ENCODE peak calls at places on chromosomes 12 and 14, in eight cellular contexts. One of them, this sample, is unnamed.

GRCh38 chr12:121170581-121171260 is 38.0 kb downstream of the P2RX7 start:
- DNase-seq in mesothelial cell of epicardium: no peak
- DNase-seq in fibroblast of pulmonary artery: no peak
- DNase-seq in fibroblast of mammary gland: no peak
- DNase-seq in fibroblast of lung: peak
- DNase-seq in suprapubic skin: no peak
- DNase-seq in tibial nerve: no peak
- DNase-seq in CD8-positive, alpha-beta T cell: no peak
- DNase-seq in this sample: no peak

GRCh38 chr12:57187222-57188089 is 29.1 kb upstream of the NXPH4 start:
- DNase-seq in fibroblast of pulmonary artery: no peak
- DNase-seq in CD8-positive, alpha-beta T cell: no peak
- DNase-seq in tibial nerve: no peak
- DNase-seq in mesothelial cell of epicardium: no peak
- DNase-seq in fibroblast of mammary gland: no peak
- DNase-seq in fibroblast of lung: no peak
- DNase-seq in suprapubic skin: no peak
- DNase-seq in this sample: no peak

GRCh38 chr12:132356686-132357622 is 27.6 kb upstream of the GALNT9 start:
- DNase-seq in CD8-positive, alpha-beta T cell: no peak
- DNase-seq in fibroblast of pulmonary artery: peak
- DNase-seq in mesothelial cell of epicardium: no peak
- DNase-seq in fibroblast of mammary gland: peak
- DNase-seq in suprapubic skin: no peak
- DNase-seq in tibial nerve: no peak
- DNase-seq in fibroblast of lung: peak
- DNase-seq in this sample: no peak

GRCh38 chr12:102539651-102540553 is 59.5 kb upstream of the IGF1 start:
- DNase-seq in tibial nerve: no peak
- DNase-seq in fibroblast of mammary gland: peak
- DNase-seq in mesothelial cell of epicardium: no peak
- DNase-seq in CD8-positive, alpha-beta T cell: no peak
- DNase-seq in fibroblast of lung: peak
- DNase-seq in fibroblast of pulmonary artery: peak
- DNase-seq in suprapubic skin: no peak
- DNase-seq in this sample: no peak

GRCh38 chr14:73787760-73788508 is 63.7 kb upstream of the PTGR2 start:
- DNase-seq in fibroblast of mammary gland: peak
- DNase-seq in tibial nerve: no peak
- DNase-seq in CD8-positive, alpha-beta T cell: no peak
- DNase-seq in mesothelial cell of epicardium: no peak
- DNase-seq in suprapubic skin: no peak
- DNase-seq in fibroblast of lung: peak
- DNase-seq in fibroblast of pulmonary artery: peak
- DNase-seq in this sample: peak

GRCh38 chr12:120286768-120287490 is 4.8 kb downstream of the RNU4-2 start:
- DNase-seq in fibroblast of mammary gland: no peak
- DNase-seq in tibial nerve: no peak
- DNase-seq in fibroblast of pulmonary artery: no peak
- DNase-seq in fibroblast of lung: peak
- DNase-seq in CD8-positive, alpha-beta T cell: no peak
- DNase-seq in mesothelial cell of epicardium: no peak
- DNase-seq in suprapubic skin: no peak
- DNase-seq in this sample: no peak

GRCh38 chr14:35247777-35248475 is 44.3 kb upstream of the PSMA6 start:
- DNase-seq in mesothelial cell of epicardium: no peak
- DNase-seq in CD8-positive, alpha-beta T cell: no peak
- DNase-seq in fibroblast of pulmonary artery: peak
- DNase-seq in fibroblast of mammary gland: peak
- DNase-seq in fibroblast of lung: peak
- DNase-seq in tibial nerve: no peak
- DNase-seq in suprapubic skin: no peak
- DNase-seq in this sample: no peak

GRCh38 chr14:25461780-25462179 is 411.8 kb upstream of the STXBP6 start:
- DNase-seq in CD8-positive, alpha-beta T cell: no peak
- DNase-seq in mesothelial cell of epicardium: no peak
- DNase-seq in suprapubic skin: no peak
- DNase-seq in tibial nerve: no peak
- DNase-seq in fibroblast of lung: no peak
- DNase-seq in fibroblast of pulmonary artery: no peak
- DNase-seq in fibroblast of mammary gland: no peak
- DNase-seq in this sample: no peak

GRCh38 chr12:64781374-64782029 is 22.3 kb upstream of the GNS start:
- DNase-seq in tibial nerve: no peak
- DNase-seq in fibroblast of mammary gland: no peak
- DNase-seq in CD8-positive, alpha-beta T cell: no peak
- DNase-seq in mesothelial cell of epicardium: no peak
- DNase-seq in fibroblast of lung: peak
- DNase-seq in suprapubic skin: no peak
- DNase-seq in fibroblast of pulmonary artery: no peak
- DNase-seq in this sample: peak

GRCh38 chr14:42687421-42687820 is 1080.7 kb downstream of the LRFN5 start:
- DNase-seq in fibroblast of pulmonary artery: no peak
- DNase-seq in mesothelial cell of epicardium: no peak
- DNase-seq in CD8-positive, alpha-beta T cell: no peak
- DNase-seq in suprapubic skin: no peak
- DNase-seq in fibroblast of mammary gland: no peak
- DNase-seq in tibial nerve: no peak
- DNase-seq in fibroblast of lung: no peak
- DNase-seq in this sample: no peak

GRCh38 chr14:59282366-59282765 is 93.9 kb downstream of the DAAM1 start:
- DNase-seq in fibroblast of pulmonary artery: peak
- DNase-seq in suprapubic skin: no peak
- DNase-seq in fibroblast of mammary gland: peak
- DNase-seq in tibial nerve: no peak
- DNase-seq in CD8-positive, alpha-beta T cell: no peak
- DNase-seq in fibroblast of lung: peak
- DNase-seq in mesothelial cell of epicardium: no peak
- DNase-seq in this sample: no peak

GRCh38 chr14:76964695-76965094 is 63.8 kb downstream of the IRF2BPL start:
- DNase-seq in CD8-positive, alpha-beta T cell: no peak
- DNase-seq in suprapubic skin: no peak
- DNase-seq in mesothelial cell of epicardium: no peak
- DNase-seq in fibroblast of lung: no peak
- DNase-seq in tibial nerve: no peak
- DNase-seq in fibroblast of pulmonary artery: no peak
- DNase-seq in fibroblast of mammary gland: no peak
- DNase-seq in this sample: peak

GRCh38 chr14:64053694-64054669 is 201.2 kb downstream of the SYNE2 start:
- DNase-seq in fibroblast of lung: peak
- DNase-seq in mesothelial cell of epicardium: no peak
- DNase-seq in CD8-positive, alpha-beta T cell: no peak
- DNase-seq in fibroblast of mammary gland: peak
- DNase-seq in suprapubic skin: no peak
- DNase-seq in fibroblast of pulmonary artery: peak
- DNase-seq in tibial nerve: no peak
- DNase-seq in this sample: no peak

GRCh38 chr12:76830456-76830855 is 48.4 kb downstream of the CSRP2 start:
- DNase-seq in tibial nerve: no peak
- DNase-seq in suprapubic skin: no peak
- DNase-seq in fibroblast of pulmonary artery: no peak
- DNase-seq in CD8-positive, alpha-beta T cell: no peak
- DNase-seq in fibroblast of mammary gland: no peak
- DNase-seq in mesothelial cell of epicardium: no peak
- DNase-seq in fibroblast of lung: peak
- DNase-seq in this sample: no peak

DNA sequence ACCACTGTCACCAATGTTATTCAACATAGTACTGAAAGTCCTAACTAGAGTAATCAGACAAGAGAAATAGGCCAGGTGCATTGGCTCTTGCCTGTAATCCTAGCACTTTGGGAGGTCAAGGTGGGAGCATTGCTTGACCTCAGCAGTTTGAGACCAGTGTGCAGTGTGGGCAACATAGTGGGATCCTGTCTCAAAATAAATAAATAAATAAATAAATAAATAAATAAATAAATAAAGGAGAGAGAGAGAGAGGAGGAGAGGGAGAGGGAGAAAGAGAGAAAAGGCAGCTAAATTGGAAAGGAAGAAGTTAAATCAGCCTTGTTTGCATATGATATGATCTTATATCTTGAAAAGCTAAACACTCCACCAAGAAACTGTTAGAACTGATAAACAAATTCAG is 115.3 kb downstream of the FAR2 start:
- DNase-seq in CD8-positive, alpha-beta T cell: no peak
- DNase-seq in fibroblast of lung: no peak
- DNase-seq in fibroblast of mammary gland: no peak
- DNase-seq in tibial nerve: no peak
- DNase-seq in suprapubic skin: no peak
- DNase-seq in mesothelial cell of epicardium: no peak
- DNase-seq in fibroblast of pulmonary artery: no peak
- DNase-seq in this sample: no peak
- TF ChIP-seq CTCF in CD8-positive, alpha-beta T cell: no peak
- TF ChIP-seq CTCF in fibroblast of lung: no peak
- TF ChIP-seq CTCF in fibroblast of mammary gland: no peak
- TF ChIP-seq CTCF in tibial nerve: no peak
- TF ChIP-seq CTCF in suprapubic skin: no peak
- TF ChIP-seq CTCF in mesothelial cell of epicardium: no peak
- TF ChIP-seq CTCF in fibroblast of pulmonary artery: no peak
- TF ChIP-seq CTCF in this sample: no peak

GRCh38 chr12:38911611-38912010 is 6.2 kb upstream of the CPNE8 start:
- DNase-seq in fibroblast of lung: no peak
- DNase-seq in tibial nerve: no peak
- DNase-seq in fibroblast of pulmonary artery: no peak
- DNase-seq in CD8-positive, alpha-beta T cell: no peak
- DNase-seq in fibroblast of mammary gland: peak
- DNase-seq in mesothelial cell of epicardium: no peak
- DNase-seq in suprapubic skin: no peak
- DNase-seq in this sample: peak
- TF ChIP-seq CTCF in fibroblast of lung: no peak
- TF ChIP-seq CTCF in tibial nerve: no peak
- TF ChIP-seq CTCF in fibroblast of pulmonary artery: no peak
- TF ChIP-seq CTCF in CD8-positive, alpha-beta T cell: no peak
- TF ChIP-seq CTCF in fibroblast of mammary gland: no peak
- TF ChIP-seq CTCF in mesothelial cell of epicardium: no peak
- TF ChIP-seq CTCF in suprapubic skin: no peak
- TF ChIP-seq CTCF in this sample: no peak

DNA sequence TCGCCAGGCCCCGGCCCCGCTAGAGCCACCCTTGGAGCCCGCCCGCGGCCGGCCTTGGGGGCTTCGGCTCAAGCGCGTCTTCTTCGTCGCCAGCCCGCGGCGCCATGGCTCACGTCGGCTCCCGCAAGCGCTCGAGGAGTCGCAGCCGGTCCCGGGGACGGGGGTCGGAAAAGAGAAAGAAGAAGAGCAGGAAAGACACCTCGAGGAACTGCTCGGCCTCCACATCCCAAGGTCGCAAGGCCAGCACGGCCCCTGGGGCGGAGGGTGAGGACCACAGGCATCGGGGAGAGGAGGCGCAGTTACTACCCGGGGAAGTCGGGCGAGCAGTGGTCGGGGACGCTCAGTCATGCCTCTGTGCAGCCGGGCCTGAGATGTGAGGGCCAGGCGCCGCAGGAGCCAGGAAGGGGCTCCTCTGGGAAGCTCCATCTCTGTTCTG is 573 bp downstream of the ARL6IP4 start:
- DNase-seq in mesothelial cell of epicardium: no peak
- DNase-seq in tibial nerve: no peak
- DNase-seq in fibroblast of pulmonary artery: peak
- DNase-seq in fibroblast of lung: peak
- DNase-seq in CD8-positive, alpha-beta T cell: no peak
- DNase-seq in suprapubic skin: no peak
- DNase-seq in fibroblast of mammary gland: no peak
- DNase-seq in this sample: peak
- TF ChIP-seq CTCF in mesothelial cell of epicardium: no peak
- TF ChIP-seq CTCF in tibial nerve: no peak
- TF ChIP-seq CTCF in fibroblast of pulmonary artery: no peak
- TF ChIP-seq CTCF in fibroblast of lung: no peak
- TF ChIP-seq CTCF in CD8-positive, alpha-beta T cell: no peak
- TF ChIP-seq CTCF in suprapubic skin: no peak
- TF ChIP-seq CTCF in fibroblast of mammary gland: no peak
- TF ChIP-seq CTCF in this sample: no peak

GRCh38 chr12:105321125-105321524 is 9.4 kb upstream of the C12orf75 start:
- DNase-seq in fibroblast of mammary gland: no peak
- DNase-seq in mesothelial cell of epicardium: no peak
- DNase-seq in CD8-positive, alpha-beta T cell: no peak
- DNase-seq in fibroblast of pulmonary artery: no peak
- DNase-seq in fibroblast of lung: no peak
- DNase-seq in tibial nerve: no peak
- DNase-seq in suprapubic skin: no peak
- DNase-seq in this sample: no peak

GRCh38 chr12:105317942-105318614 is 12.4 kb upstream of the C12orf75 start:
- DNase-seq in tibial nerve: no peak
- DNase-seq in fibroblast of mammary gland: no peak
- DNase-seq in fibroblast of lung: peak
- DNase-seq in fibroblast of pulmonary artery: no peak
- DNase-seq in suprapubic skin: no peak
- DNase-seq in mesothelial cell of epicardium: no peak
- DNase-seq in CD8-positive, alpha-beta T cell: no peak
- DNase-seq in this sample: no peak

GRCh38 chr12:105318651-105319483 is 11.6 kb upstream of the C12orf75 start:
- DNase-seq in fibroblast of pulmonary artery: no peak
- DNase-seq in fibroblast of mammary gland: no peak
- DNase-seq in fibroblast of lung: no peak
- DNase-seq in mesothelial cell of epicardium: no peak
- DNase-seq in CD8-positive, alpha-beta T cell: no peak
- DNase-seq in suprapubic skin: no peak
- DNase-seq in tibial nerve: no peak
- DNase-seq in this sample: no peak

GRCh38 chr12:105317453-105317852 is 13.0 kb upstream of the C12orf75 start:
- DNase-seq in mesothelial cell of epicardium: no peak
- DNase-seq in fibroblast of mammary gland: peak
- DNase-seq in fibroblast of pulmonary artery: no peak
- DNase-seq in fibroblast of lung: peak
- DNase-seq in suprapubic skin: no peak
- DNase-seq in CD8-positive, alpha-beta T cell: no peak
- DNase-seq in tibial nerve: no peak
- DNase-seq in this sample: no peak

DNA sequence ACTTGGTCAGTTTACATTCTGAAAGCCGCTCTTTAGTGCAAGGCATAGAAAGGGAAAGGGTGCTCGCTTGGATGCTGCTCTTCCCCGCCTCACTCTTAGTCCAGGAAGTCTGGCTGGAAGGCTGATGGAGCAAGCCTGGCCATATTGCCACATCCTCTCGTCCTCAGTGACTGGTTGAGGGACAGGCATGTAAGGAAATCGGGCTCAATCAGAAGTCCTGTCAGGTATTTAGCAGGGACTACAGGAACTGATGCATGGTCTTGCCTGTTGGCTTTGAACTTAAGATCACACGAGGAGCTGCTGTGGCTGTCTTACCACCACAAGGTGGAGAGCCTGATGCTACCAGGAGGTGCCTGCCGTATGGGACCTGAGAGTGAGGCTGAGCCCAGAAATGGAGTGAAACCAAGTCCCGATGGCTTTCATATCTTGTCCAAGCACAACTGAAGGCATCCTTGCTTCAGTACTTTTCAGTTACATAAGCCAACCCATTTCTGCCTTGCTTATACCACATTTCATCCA is 10.7 kb upstream of the C12orf75 start:
- DNase-seq in tibial nerve: no peak
- DNase-seq in fibroblast of pulmonary artery: no peak
- DNase-seq in fibroblast of lung: no peak
- DNase-seq in fibroblast of mammary gland: no peak
- DNase-seq in CD8-positive, alpha-beta T cell: no peak
- DNase-seq in suprapubic skin: no peak
- DNase-seq in mesothelial cell of epicardium: no peak
- DNase-seq in this sample: no peak
- TF ChIP-seq CTCF in tibial nerve: no peak
- TF ChIP-seq CTCF in fibroblast of pulmonary artery: no peak
- TF ChIP-seq CTCF in fibroblast of lung: no peak
- TF ChIP-seq CTCF in fibroblast of mammary gland: no peak
- TF ChIP-seq CTCF in CD8-positive, alpha-beta T cell: peak
- TF ChIP-seq CTCF in suprapubic skin: no peak
- TF ChIP-seq CTCF in mesothelial cell of epicardium: no peak
- TF ChIP-seq CTCF in this sample: no peak

GRCh38 chr14:24251880-24252288 is 9.5 kb upstream of the TINF2 start:
- DNase-seq in fibroblast of pulmonary artery: peak
- DNase-seq in tibial nerve: no peak
- DNase-seq in suprapubic skin: no peak
- DNase-seq in CD8-positive, alpha-beta T cell: no peak
- DNase-seq in fibroblast of lung: peak
- DNase-seq in fibroblast of mammary gland: peak
- DNase-seq in mesothelial cell of epicardium: no peak
- DNase-seq in this sample: no peak
- TF ChIP-seq CTCF in fibroblast of pulmonary artery: peak
- TF ChIP-seq CTCF in tibial nerve: no peak
- TF ChIP-seq CTCF in suprapubic skin: no peak
- TF ChIP-seq CTCF in CD8-positive, alpha-beta T cell: no peak
- TF ChIP-seq CTCF in fibroblast of lung: no peak
- TF ChIP-seq CTCF in fibroblast of mammary gland: no peak
- TF ChIP-seq CTCF in mesothelial cell of epicardium: no peak
- TF ChIP-seq CTCF in this sample: no peak